ENCODE peak calls at places on chromosomes 3 and 15, in seven cellular contexts. One of them, this sample, is unnamed.

GRCh38 chr3:40546811-40547210 is 22.1 kb downstream of the ZNF621 start:
- DNase-seq in glutamatergic neuron: no peak
- DNase-seq in brain microvascular endothelial cell: peak
- DNase-seq in spleen: no peak
- DNase-seq in OCI-LY7: no peak
- DNase-seq in Calu3: no peak
- DNase-seq in psoas muscle: no peak
- DNase-seq in this sample: peak

GRCh38 chr15:93072440-93073394 is 16.3 kb downstream of the RGMA start:
- DNase-seq in spleen: no peak
- DNase-seq in psoas muscle: peak
- DNase-seq in OCI-LY7: no peak
- DNase-seq in Calu3: peak
- DNase-seq in glutamatergic neuron: peak
- DNase-seq in brain microvascular endothelial cell: peak
- DNase-seq in this sample: no peak

GRCh38 chr3:105513042-105513441 is 146.3 kb downstream of the ALCAM start:
- DNase-seq in glutamatergic neuron: no peak
- DNase-seq in OCI-LY7: no peak
- DNase-seq in brain microvascular endothelial cell: peak
- DNase-seq in Calu3: no peak
- DNase-seq in spleen: no peak
- DNase-seq in psoas muscle: no peak
- DNase-seq in this sample: no peak

GRCh38 chr3:193637831-193638230 is 44.8 kb downstream of the OPA1 start:
- DNase-seq in brain microvascular endothelial cell: no peak
- DNase-seq in Calu3: no peak
- DNase-seq in OCI-LY7: no peak
- DNase-seq in spleen: no peak
- DNase-seq in psoas muscle: no peak
- DNase-seq in glutamatergic neuron: no peak
- DNase-seq in this sample: no peak

GRCh38 chr15:77075528-77075927 is 4.6 kb upstream of the TSPAN3 start:
- DNase-seq in OCI-LY7: no peak
- DNase-seq in brain microvascular endothelial cell: no peak
- DNase-seq in Calu3: peak
- DNase-seq in spleen: no peak
- DNase-seq in glutamatergic neuron: no peak
- DNase-seq in psoas muscle: no peak
- DNase-seq in this sample: peak

GRCh38 chr3:78875431-78875830 is 892.4 kb downstream of the ROBO1 start:
- DNase-seq in spleen: no peak
- DNase-seq in OCI-LY7: no peak
- DNase-seq in psoas muscle: no peak
- DNase-seq in glutamatergic neuron: no peak
- DNase-seq in Calu3: no peak
- DNase-seq in brain microvascular endothelial cell: no peak
- DNase-seq in this sample: no peak

GRCh38 chr3:124785966-124786365 is 55.7 kb downstream of the UMPS start:
- DNase-seq in psoas muscle: no peak
- DNase-seq in spleen: no peak
- DNase-seq in Calu3: no peak
- DNase-seq in OCI-LY7: no peak
- DNase-seq in glutamatergic neuron: no peak
- DNase-seq in brain microvascular endothelial cell: no peak
- DNase-seq in this sample: no peak

GRCh38 chr15:89654847-89655805 is at the start of gene KIF7:
- DNase-seq in OCI-LY7: no peak
- DNase-seq in spleen: no peak
- DNase-seq in brain microvascular endothelial cell: peak
- DNase-seq in glutamatergic neuron: peak
- DNase-seq in Calu3: peak
- DNase-seq in psoas muscle: no peak
- DNase-seq in this sample: no peak

GRCh38 chr3:52402706-52403270 is 42.1 kb downstream of the SEMA3G start:
- DNase-seq in OCI-LY7: no peak
- DNase-seq in Calu3: no peak
- DNase-seq in psoas muscle: peak
- DNase-seq in spleen: peak
- DNase-seq in brain microvascular endothelial cell: no peak
- DNase-seq in glutamatergic neuron: peak
- DNase-seq in this sample: no peak

GRCh38 chr3:38108649-38109579 is 28.0 kb downstream of the ACAA1 start:
- DNase-seq in psoas muscle: no peak
- DNase-seq in OCI-LY7: no peak
- DNase-seq in Calu3: no peak
- DNase-seq in brain microvascular endothelial cell: no peak
- DNase-seq in glutamatergic neuron: no peak
- DNase-seq in spleen: peak
- DNase-seq in this sample: no peak

GRCh38 chr3:152100491-152101086 is 168.1 kb upstream of the MBNL1 start:
- DNase-seq in Calu3: peak
- DNase-seq in psoas muscle: no peak
- DNase-seq in brain microvascular endothelial cell: no peak
- DNase-seq in spleen: no peak
- DNase-seq in OCI-LY7: no peak
- DNase-seq in glutamatergic neuron: no peak
- DNase-seq in this sample: no peak

GRCh38 chr15:66291816-66292215 is 1.6 kb upstream of the DIS3L start:
- DNase-seq in OCI-LY7: peak
- DNase-seq in Calu3: no peak
- DNase-seq in brain microvascular endothelial cell: no peak
- DNase-seq in glutamatergic neuron: no peak
- DNase-seq in spleen: no peak
- DNase-seq in psoas muscle: no peak
- DNase-seq in this sample: no peak

GRCh38 chr3:98734737-98735136 is 28.4 kb upstream of the ST3GAL6 start:
- DNase-seq in brain microvascular endothelial cell: peak
- DNase-seq in glutamatergic neuron: peak
- DNase-seq in psoas muscle: no peak
- DNase-seq in Calu3: no peak
- DNase-seq in spleen: no peak
- DNase-seq in OCI-LY7: no peak
- DNase-seq in this sample: no peak

GRCh38 chr15:78989701-78990248 is 44.9 kb upstream of the CTSH start:
- DNase-seq in spleen: peak
- DNase-seq in glutamatergic neuron: no peak
- DNase-seq in brain microvascular endothelial cell: no peak
- DNase-seq in psoas muscle: no peak
- DNase-seq in Calu3: no peak
- DNase-seq in OCI-LY7: no peak
- DNase-seq in this sample: peak

GRCh38 chr3:43223670-43224364 is 62.5 kb upstream of the SNRK start:
- DNase-seq in brain microvascular endothelial cell: no peak
- DNase-seq in psoas muscle: no peak
- DNase-seq in OCI-LY7: peak
- DNase-seq in glutamatergic neuron: no peak
- DNase-seq in spleen: no peak
- DNase-seq in Calu3: no peak
- DNase-seq in this sample: no peak

GRCh38 chr3:62379206-62379834 is 6.0 kb upstream of the FEZF2 start:
- DNase-seq in brain microvascular endothelial cell: no peak
- DNase-seq in Calu3: no peak
- DNase-seq in OCI-LY7: no peak
- DNase-seq in psoas muscle: no peak
- DNase-seq in spleen: no peak
- DNase-seq in glutamatergic neuron: no peak
- DNase-seq in this sample: no peak

GRCh38 chr3:31462050-31462569 is 70.6 kb upstream of the STT3B start:
- DNase-seq in psoas muscle: no peak
- DNase-seq in brain microvascular endothelial cell: no peak
- DNase-seq in glutamatergic neuron: no peak
- DNase-seq in OCI-LY7: peak
- DNase-seq in spleen: no peak
- DNase-seq in Calu3: peak
- DNase-seq in this sample: no peak

GRCh38 chr3:179181993-179182551 is 33.9 kb downstream of the PIK3CA start:
- DNase-seq in psoas muscle: no peak
- DNase-seq in spleen: no peak
- DNase-seq in glutamatergic neuron: no peak
- DNase-seq in Calu3: no peak
- DNase-seq in OCI-LY7: no peak
- DNase-seq in brain microvascular endothelial cell: peak
- DNase-seq in this sample: no peak

GRCh38 chr3:76400141-76400540 is 614.8 kb upstream of the ZNF717 start:
- DNase-seq in OCI-LY7: no peak
- DNase-seq in Calu3: no peak
- DNase-seq in brain microvascular endothelial cell: peak
- DNase-seq in spleen: no peak
- DNase-seq in psoas muscle: no peak
- DNase-seq in glutamatergic neuron: no peak
- DNase-seq in this sample: no peak

GRCh38 chr3:13528217-13528801 is 20.6 kb upstream of the FBLN2 start:
- DNase-seq in glutamatergic neuron: no peak
- DNase-seq in OCI-LY7: no peak
- DNase-seq in spleen: peak
- DNase-seq in Calu3: no peak
- DNase-seq in psoas muscle: peak
- DNase-seq in brain microvascular endothelial cell: no peak
- DNase-seq in this sample: no peak
- TF ChIP-seq CTCF in glutamatergic neuron: peak
- TF ChIP-seq CTCF in OCI-LY7: no peak
- TF ChIP-seq CTCF in spleen: no peak
- TF ChIP-seq CTCF in Calu3: peak
- TF ChIP-seq CTCF in psoas muscle: no peak
- TF ChIP-seq CTCF in brain microvascular endothelial cell: peak
- TF ChIP-seq CTCF in this sample: peak

DNA sequence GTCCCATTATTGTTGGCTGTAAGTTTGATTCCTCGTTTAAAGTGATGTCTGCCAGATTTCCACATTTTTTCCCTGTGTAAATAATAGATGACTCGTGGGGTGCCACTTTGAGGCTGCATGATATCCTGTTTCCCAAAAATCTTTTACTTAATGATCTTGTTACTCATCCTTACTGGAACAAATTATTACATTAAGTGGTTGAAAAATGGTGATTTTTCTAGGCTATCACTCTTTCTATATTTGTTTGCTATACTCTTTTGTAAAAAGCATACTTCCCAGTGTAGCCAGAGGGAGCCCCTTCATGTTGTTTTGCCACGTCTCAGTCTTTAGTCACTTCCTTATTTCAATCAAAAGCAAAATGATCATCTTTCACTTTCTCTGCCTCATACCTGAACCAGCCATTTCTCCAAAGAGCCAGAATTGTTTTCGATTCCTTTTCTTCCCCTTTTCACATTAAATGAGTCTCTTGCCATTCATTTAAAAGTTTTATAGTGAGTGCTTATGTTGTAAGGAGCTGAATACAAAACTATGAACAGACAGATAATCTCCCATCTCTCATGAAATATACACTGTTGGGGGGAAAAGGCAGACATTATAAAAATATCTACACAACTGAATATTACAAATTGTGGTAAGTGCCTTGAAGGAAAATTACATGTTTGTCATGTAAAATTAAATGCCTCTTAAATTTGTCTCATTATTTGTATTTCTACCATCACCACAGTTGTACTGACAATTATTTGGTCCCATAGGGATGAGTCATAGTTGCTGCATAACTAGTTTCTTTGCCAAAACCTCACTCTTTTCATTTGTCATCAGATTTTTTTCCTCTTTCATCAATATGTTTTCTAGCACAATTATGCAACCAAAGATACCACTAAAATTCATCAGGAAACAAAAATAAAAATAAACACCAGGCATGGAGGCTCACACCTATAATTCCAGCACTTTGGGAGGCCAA is 41.5 kb downstream of the ADGRG7 start:
- DNase-seq in OCI-LY7: peak
- DNase-seq in psoas muscle: no peak
- DNase-seq in Calu3: no peak
- DNase-seq in glutamatergic neuron: no peak
- DNase-seq in spleen: no peak
- DNase-seq in brain microvascular endothelial cell: peak
- DNase-seq in this sample: no peak
- TF ChIP-seq CTCF in OCI-LY7: peak
- TF ChIP-seq CTCF in psoas muscle: peak
- TF ChIP-seq CTCF in Calu3: no peak
- TF ChIP-seq CTCF in glutamatergic neuron: no peak
- TF ChIP-seq CTCF in spleen: peak
- TF ChIP-seq CTCF in brain microvascular endothelial cell: peak
- TF ChIP-seq CTCF in this sample: peak

DNA sequence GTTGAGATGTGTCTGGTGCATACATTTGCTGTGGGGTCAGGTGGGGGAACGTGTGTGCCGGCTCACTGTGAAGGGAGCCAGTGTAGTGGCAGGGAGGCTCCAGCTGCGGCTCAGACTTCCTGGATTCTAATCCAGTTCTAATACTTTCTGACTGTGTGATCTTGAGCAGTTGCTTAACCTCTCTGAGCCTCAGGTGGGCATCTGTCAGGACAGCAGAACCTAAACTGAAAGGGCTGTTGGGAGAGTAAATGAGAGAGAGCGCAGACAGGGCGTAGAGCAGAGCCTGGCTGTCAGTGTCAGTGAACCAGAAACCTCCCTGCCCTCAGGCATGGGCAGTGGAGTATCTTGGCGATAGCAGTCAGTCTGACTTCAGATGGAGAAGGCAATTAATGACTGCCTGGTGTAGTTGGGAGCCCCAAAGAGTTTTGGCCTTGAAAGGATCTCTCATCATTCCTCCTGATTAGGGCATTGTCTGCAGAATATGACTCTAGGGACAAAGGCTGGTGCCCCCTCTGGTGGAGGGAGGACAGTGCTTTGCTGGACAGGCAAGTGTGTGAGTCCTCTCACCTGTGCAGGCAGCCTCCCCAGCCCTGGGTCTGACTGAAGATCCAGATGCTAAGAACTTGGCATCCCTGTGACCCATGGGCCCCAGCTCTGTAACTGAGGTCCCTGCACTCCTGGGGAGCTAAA is 9.6 kb downstream of the KBTBD13 start:
- DNase-seq in Calu3: peak
- DNase-seq in spleen: no peak
- DNase-seq in psoas muscle: peak
- DNase-seq in OCI-LY7: peak
- DNase-seq in glutamatergic neuron: peak
- DNase-seq in brain microvascular endothelial cell: peak
- DNase-seq in this sample: no peak
- TF ChIP-seq CTCF in Calu3: peak
- TF ChIP-seq CTCF in spleen: peak
- TF ChIP-seq CTCF in psoas muscle: peak
- TF ChIP-seq CTCF in OCI-LY7: peak
- TF ChIP-seq CTCF in glutamatergic neuron: peak
- TF ChIP-seq CTCF in brain microvascular endothelial cell: peak
- TF ChIP-seq CTCF in this sample: peak

GRCh38 chr15:62619526-62619925 is 423.0 kb upstream of the TPM1 start:
- DNase-seq in spleen: no peak
- DNase-seq in Calu3: no peak
- DNase-seq in glutamatergic neuron: no peak
- DNase-seq in OCI-LY7: no peak
- DNase-seq in psoas muscle: no peak
- DNase-seq in brain microvascular endothelial cell: no peak
- DNase-seq in this sample: no peak

GRCh38 chr15:62617741-62618140 is 424.8 kb upstream of the TPM1 start:
- DNase-seq in spleen: no peak
- DNase-seq in glutamatergic neuron: no peak
- DNase-seq in brain microvascular endothelial cell: no peak
- DNase-seq in Calu3: no peak
- DNase-seq in psoas muscle: no peak
- DNase-seq in OCI-LY7: no peak
- DNase-seq in this sample: no peak

GRCh38 chr15:62616746-62617145 is 425.8 kb upstream of the TPM1 start:
- DNase-seq in OCI-LY7: no peak
- DNase-seq in brain microvascular endothelial cell: no peak
- DNase-seq in glutamatergic neuron: no peak
- DNase-seq in spleen: no peak
- DNase-seq in Calu3: no peak
- DNase-seq in psoas muscle: no peak
- DNase-seq in this sample: no peak

GRCh38 chr15:62619105-62619504 is 423.4 kb upstream of the TPM1 start:
- DNase-seq in psoas muscle: no peak
- DNase-seq in Calu3: no peak
- DNase-seq in brain microvascular endothelial cell: no peak
- DNase-seq in OCI-LY7: no peak
- DNase-seq in spleen: no peak
- DNase-seq in glutamatergic neuron: no peak
- DNase-seq in this sample: no peak

GRCh38 chr15:62618432-62618831 is 424.1 kb upstream of the TPM1 start:
- DNase-seq in psoas muscle: no peak
- DNase-seq in Calu3: no peak
- DNase-seq in OCI-LY7: no peak
- DNase-seq in spleen: no peak
- DNase-seq in brain microvascular endothelial cell: peak
- DNase-seq in glutamatergic neuron: no peak
- DNase-seq in this sample: no peak
- TF ChIP-seq CTCF in psoas muscle: no peak
- TF ChIP-seq CTCF in Calu3: no peak
- TF ChIP-seq CTCF in OCI-LY7: no peak
- TF ChIP-seq CTCF in spleen: no peak
- TF ChIP-seq CTCF in brain microvascular endothelial cell: peak
- TF ChIP-seq CTCF in glutamatergic neuron: no peak
- TF ChIP-seq CTCF in this sample: peak

This sample was measured in retinal pigment epithelial cell.